ENCODE peak calls at places on chromosomes 16 and 17, in seven cellular contexts. Y is mesenchymal stem cell, K is trophoblast cell, P is mesendoderm, A is IMR-90, I is H1, T is neuronal stem cell. H is an unnamed sample. For H3K79me1, the result is how much of the 10 kb centered on the place peaks cover.

GRCh38 chr17:47990962-47991731 is 20.2 kb downstream of the CDK5RAP3 start:
- DNase-seq in Y (peak), P (peak), T (peak), I (peak), A (peak), K (no peak), H (peak)

GRCh38 chr16:12901204-12901596 is 198 bp upstream of the SHISA9 start:
- DNase-seq in I (peak), A (no peak), K (no peak), Y (no peak), T (peak), P (peak), H (peak)

GRCh38 chr16:25014500-25015147 is 545 bp downstream of the ARHGAP17 start:
- DNase-seq in A (peak), I (peak), Y (peak), T (peak), P (peak), K (peak), H (peak)

GRCh38 chr17:82285141-82285540 is 11.6 kb upstream of the CSNK1D start:
- DNase-seq in I (no peak), T (no peak), K (no peak), A (no peak), Y (no peak), P (no peak), H (no peak)

GRCh38 chr17:4506892-4507291 is 8.2 kb downstream of the SPNS2 start:
- DNase-seq in P (no peak), T (no peak), I (no peak), K (no peak), A (no peak), Y (no peak), H (no peak)

GRCh38 chr17:35294756-35295155 is 51.9 kb downstream of the SLFN5 start:
- DNase-seq in T (no peak), I (no peak), A (no peak), Y (no peak), K (no peak), P (no peak), H (no peak)

GRCh38 chr16:86069736-86070298 is 170.9 kb downstream of the IRF8 start:
- DNase-seq in I (no peak), K (no peak), T (no peak), P (no peak), A (no peak), Y (no peak), H (no peak)

GRCh38 chr17:41147531-41148204 is 2.0 kb downstream of the KRTAP4-5 start:
- DNase-seq in Y (no peak), A (no peak), T (no peak), P (no peak), K (no peak), I (no peak), H (no peak)

GRCh38 chr17:51059781-51060180 is 60.9 kb downstream of the SPAG9 start:
- DNase-seq in I (no peak), P (no peak), Y (peak), T (no peak), K (peak), A (peak), H (no peak)

GRCh38 chr16:17572145-17572544 is 101.4 kb upstream of the XYLT1 start:
- DNase-seq in T (no peak), P (peak), Y (no peak), A (no peak), K (peak), I (no peak), H (no peak)

GRCh38 chr17:72151565-72152391 is 31.0 kb downstream of the SOX9 start:
- DNase-seq in T (peak), K (no peak), A (peak), I (peak), P (peak), Y (peak), H (peak)

GRCh38 chr17:8110907-8111306 is 7.4 kb downstream of the ALOXE3 start:
- DNase-seq in A (no peak), K (no peak), I (no peak), P (no peak), Y (no peak), T (no peak), H (no peak)

GRCh38 chr17:62626719-62627218 is 701 bp upstream of the MRC2 start:
- DNase-seq in Y (peak), A (peak), K (peak), P (peak), I (no peak), T (peak), H (peak)

GRCh38 chr17:43829738-43830137 is 3.2 kb downstream of the MPP3 start:
- DNase-seq in T (no peak), A (no peak), Y (no peak), P (no peak), K (no peak), I (no peak), H (no peak)

GRCh38 chr16:71293921-71294320 is 4.7 kb upstream of the CMTR2 start:
- DNase-seq in Y (no peak), A (no peak), P (no peak), T (no peak), I (no peak), K (peak), H (no peak)

GRCh38 chr16:2857451-2858244 is at the start of gene PRSS22:
- DNase-seq in Y (peak), T (no peak), I (peak), K (peak), P (peak), A (peak), H (peak)

GRCh38 chr16:12050361-12050760 is 73.8 kb downstream of the SNX29 start:
- DNase-seq in I (no peak), A (no peak), P (no peak), Y (no peak), K (no peak), T (no peak), H (no peak)

GRCh38 chr16:11639925-11640899 is 28.0 kb upstream of the SNN start:
- DNase-seq in Y (peak), K (peak), I (no peak), P (peak), A (peak), T (no peak), H (peak)

GRCh38 chr16:57680842-57681241 is 12.7 kb downstream of the ADGRG3 start:
- DNase-seq in K (peak), T (no peak), I (no peak), A (no peak), P (no peak), Y (no peak), H (no peak)
- H3K79me1 ChIP-seq in K (under half), T (under half), I (under half), A (under half), P (under half), Y (under half), H (under half)

DNA sequence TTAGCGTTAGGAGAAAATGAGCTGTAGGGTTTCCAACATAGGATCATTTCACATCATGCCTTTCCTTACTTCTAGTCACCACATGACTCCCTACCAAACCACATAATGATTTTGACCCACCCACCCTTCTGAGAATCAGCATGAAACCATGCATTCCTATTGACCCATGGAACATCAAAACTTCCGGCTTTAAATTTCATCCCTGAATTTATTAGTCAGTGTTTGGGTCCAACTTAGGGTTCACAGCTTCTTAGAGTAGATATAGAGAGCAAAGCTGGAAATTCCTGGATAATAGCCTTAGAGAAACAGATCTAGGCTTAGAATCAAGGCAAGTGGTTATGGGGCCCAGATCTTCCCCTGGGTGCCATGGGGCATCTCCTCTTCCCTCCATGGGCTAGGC is 162.6 kb downstream of the TOX3 start:
- DNase-seq in A (no peak), Y (no peak), T (no peak), P (no peak), K (no peak), I (no peak), H (no peak)
- H3K79me1 ChIP-seq in A (under half), Y (under half), T (under half), P (under half), K (under half), I (under half), H (under half)

GRCh38 chr16:31486036-31486435 is 3.1 kb downstream of the SLC5A2 start:
- DNase-seq in A (no peak), Y (no peak), P (no peak), K (no peak), I (no peak), T (no peak), H (no peak)

GRCh38 chr16:31487720-31488629 is 5.1 kb downstream of the SLC5A2 start:
- DNase-seq in P (peak), I (peak), Y (peak), K (peak), A (peak), T (no peak), H (peak)

GRCh38 chr16:31485571-31485970 is 2.6 kb downstream of the SLC5A2 start:
- DNase-seq in Y (no peak), P (no peak), T (no peak), I (no peak), A (no peak), K (no peak), H (no peak)

GRCh38 chr16:31488630-31489564 is 6.0 kb downstream of the SLC5A2 start:
- DNase-seq in Y (no peak), P (no peak), T (no peak), I (no peak), K (peak), A (no peak), H (peak)

DNA sequence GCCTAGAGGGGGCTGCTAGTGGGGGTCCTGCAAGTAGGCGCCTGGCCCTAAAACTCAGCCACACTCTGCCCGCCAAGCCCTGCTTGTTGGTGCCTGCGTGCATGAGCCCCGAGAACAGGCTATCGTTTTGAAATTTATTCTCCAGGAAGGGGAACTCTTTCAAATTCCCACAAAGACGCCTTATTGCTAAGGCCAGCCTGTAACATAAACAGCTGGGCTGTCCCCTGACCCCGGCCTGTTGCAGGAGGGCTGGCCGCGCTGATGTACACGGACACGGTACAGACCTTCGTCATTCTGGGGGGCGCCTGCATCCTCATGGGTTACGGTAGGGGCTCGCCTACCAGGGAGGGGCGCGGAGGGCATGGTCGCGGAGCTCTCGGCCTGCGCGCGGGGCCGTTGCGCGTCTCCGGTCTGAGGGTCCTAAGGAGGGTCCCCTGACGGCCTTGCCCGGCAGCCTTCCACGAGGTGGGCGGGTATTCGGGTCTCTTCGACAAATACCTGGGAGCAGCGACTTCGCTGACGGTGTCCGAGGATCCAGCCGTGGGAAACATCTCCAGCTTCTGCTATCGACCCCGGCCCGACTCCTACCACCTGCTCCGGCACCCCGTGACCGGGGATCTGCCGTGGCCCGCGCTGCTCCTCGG is 4.3 kb downstream of the SLC5A2 start:
- DNase-seq in Y (peak), K (no peak), A (no peak), P (no peak), I (no peak), T (no peak), H (no peak)
- H3K79me1 ChIP-seq in Y (under half), K (under half), A (under half), P (under half), I (under half), T (under half), H (under half)

DNA sequence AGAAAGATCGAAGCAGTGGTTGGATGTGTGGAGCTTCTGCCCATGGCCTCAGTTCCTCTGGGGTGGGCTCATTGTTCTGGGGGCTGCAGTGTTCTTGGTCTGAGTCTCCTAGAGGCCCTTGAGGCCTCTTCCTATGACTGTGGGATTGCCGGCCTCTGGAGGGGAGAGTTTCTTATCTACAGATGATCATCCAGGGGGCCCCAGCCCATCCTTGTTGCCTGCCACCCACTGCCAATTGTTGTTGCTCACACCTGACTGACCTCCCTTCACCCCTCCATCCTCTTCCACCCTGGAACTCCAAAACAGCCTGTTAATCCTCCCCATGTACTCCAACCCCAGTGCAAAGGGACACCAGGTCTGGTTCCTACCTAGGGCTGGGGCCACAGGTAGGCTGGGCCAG is 5.9 kb downstream of the B3GNT9 start:
- DNase-seq in I (no peak), P (no peak), K (no peak), Y (no peak), T (no peak), A (no peak), H (no peak)
- H3K79me1 ChIP-seq in I (under half), P (under half), K (under half), Y (under half), T (under half), A (under half), H (under half)

GRCh38 chr17:21275579-21276339 is 8.8 kb upstream of the MAP2K3 start:
- DNase-seq in K (peak), A (peak), I (peak), Y (peak), T (peak), P (peak), H (peak)

GRCh38 chr17:21272250-21272649 is 12.3 kb upstream of the MAP2K3 start:
- DNase-seq in A (no peak), K (no peak), T (no peak), Y (no peak), P (no peak), I (no peak), H (no peak)

GRCh38 chr17:21271767-21272166 is 12.7 kb upstream of the MAP2K3 start:
- DNase-seq in A (no peak), T (no peak), K (no peak), Y (no peak), P (no peak), I (no peak), H (no peak)

GRCh38 chr17:21275047-21275578 is 9.4 kb upstream of the MAP2K3 start:
- DNase-seq in I (no peak), T (no peak), K (no peak), Y (no peak), P (no peak), A (no peak), H (no peak)

DNA sequence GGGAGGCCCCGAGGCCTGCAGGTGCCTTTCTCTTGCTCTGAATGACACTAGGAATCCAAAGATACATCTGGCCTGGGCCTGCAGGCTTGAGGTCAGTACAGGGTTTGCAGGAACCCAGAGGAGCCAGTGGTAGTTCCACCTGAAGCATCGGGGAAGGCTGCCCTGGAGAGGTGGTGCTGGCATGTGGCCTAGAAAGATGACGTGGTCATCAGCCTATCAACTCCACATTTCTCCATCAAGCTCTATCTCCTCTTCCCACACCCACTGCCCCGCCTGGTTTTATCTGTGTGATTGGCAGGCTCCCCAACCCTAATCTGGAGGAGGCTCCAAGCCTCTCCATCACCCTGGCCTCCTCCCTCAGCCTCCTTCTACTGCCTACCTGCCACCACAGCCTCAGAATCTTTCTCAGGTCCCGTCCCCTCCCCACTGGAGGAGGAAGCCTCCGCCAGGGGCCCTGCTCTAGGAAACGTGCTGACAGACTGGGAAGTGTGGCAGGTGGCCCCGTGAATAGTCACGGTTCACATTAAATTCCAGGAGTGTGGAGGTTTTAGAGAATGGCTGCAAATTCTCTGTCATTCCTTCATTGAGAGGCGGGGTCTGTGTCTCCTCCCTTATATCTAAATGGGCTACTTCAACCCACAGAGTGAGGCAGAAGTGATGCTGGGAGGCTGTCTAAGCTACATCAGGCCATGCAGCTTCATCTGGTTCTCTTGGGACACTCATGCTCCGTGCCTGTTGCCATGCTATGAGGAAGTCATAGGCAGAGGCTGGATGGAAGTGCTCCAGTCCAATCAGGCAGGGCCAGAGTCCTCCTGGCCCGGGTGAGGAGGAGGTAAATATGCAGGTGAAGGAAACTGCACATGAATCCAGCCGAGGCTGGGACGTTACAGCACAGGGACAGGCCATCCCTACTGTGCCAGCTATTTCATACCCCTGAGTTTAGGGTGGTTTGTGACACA is 11.4 kb upstream of the MAP2K3 start:
- DNase-seq in I (no peak), P (no peak), T (no peak), K (no peak), Y (no peak), A (no peak), H (no peak)
- H3K79me1 ChIP-seq in I (under half), P (under half), T (under half), K (under half), Y (under half), A (under half), H (under half)

GRCh38 chr17:9332164-9332527 is 243.5 kb downstream of the STX8 start:
- DNase-seq in T (no peak), K (no peak), A (no peak), I (no peak), Y (no peak), P (no peak), H (no peak)

GRCh38 chr17:9330903-9331272 is 244.7 kb downstream of the STX8 start:
- DNase-seq in T (no peak), I (no peak), K (no peak), A (no peak), Y (no peak), P (no peak), H (no peak)

GRCh38 chr17:9329251-9329921 is 246.2 kb downstream of the STX8 start:
- DNase-seq in T (no peak), Y (no peak), P (no peak), K (no peak), I (peak), A (no peak), H (no peak)

GRCh38 chr17:9330140-9330902 is 245.3 kb downstream of the STX8 start:
- DNase-seq in P (peak), T (peak), I (peak), K (no peak), Y (no peak), A (no peak), H (peak)

DNA sequence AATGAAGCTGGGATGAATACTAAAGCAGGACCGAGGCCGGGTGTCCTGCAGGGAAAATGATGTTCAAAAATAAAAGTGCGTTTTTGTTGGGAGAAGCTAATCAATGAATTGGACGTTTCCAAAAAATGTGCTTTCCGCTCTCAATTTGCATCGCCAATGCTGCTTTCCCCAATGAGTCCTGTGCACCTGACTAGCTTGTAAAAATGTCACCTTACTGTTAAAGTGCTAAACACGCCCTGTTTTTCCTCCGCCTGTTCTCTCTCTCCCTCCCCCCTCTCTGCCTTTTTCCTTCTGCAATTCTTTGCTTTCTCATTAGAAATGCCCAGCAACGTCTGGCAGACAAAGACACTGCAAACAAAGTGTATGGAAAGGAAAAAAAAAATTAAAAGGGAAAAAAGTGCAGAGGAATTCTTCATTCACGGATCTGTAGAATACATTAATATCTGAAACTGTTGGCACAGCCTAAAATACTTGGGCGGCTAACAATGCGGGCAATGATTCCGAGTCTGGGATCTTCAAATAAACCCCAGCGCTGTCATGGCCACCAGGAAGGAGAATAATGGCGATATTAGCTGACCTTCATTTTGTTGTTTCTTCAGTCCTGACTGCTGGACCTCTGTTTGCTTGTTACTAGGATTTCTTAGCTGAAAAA is 244.0 kb downstream of the STX8 start:
- DNase-seq in A (no peak), K (no peak), Y (no peak), P (no peak), I (no peak), T (no peak), H (no peak)
- H3K79me1 ChIP-seq in A (under half), K (under half), Y (under half), P (under half), I (under half), T (under half), H (under half)

GRCh38 chr17:46794318-46794717 is 24.2 kb downstream of the WNT3 start:
- DNase-seq in K (no peak), A (no peak), T (no peak), Y (no peak), I (no peak), P (no peak), H (no peak)

GRCh38 chr17:46791531-46791930 is 27.0 kb downstream of the WNT3 start:
- DNase-seq in P (no peak), T (no peak), I (no peak), A (no peak), K (peak), Y (no peak), H (no peak)

GRCh38 chr17:46793541-46793940 is 25.0 kb downstream of the WNT3 start:
- DNase-seq in I (no peak), A (no peak), T (no peak), K (peak), Y (no peak), P (no peak), H (no peak)

GRCh38 chr17:46790216-46790615 is 28.3 kb downstream of the WNT3 start:
- DNase-seq in T (no peak), Y (no peak), I (no peak), P (no peak), K (no peak), A (no peak), H (no peak)

GRCh38 chr17:46792071-46792470 is 26.4 kb downstream of the WNT3 start:
- DNase-seq in Y (no peak), T (no peak), P (no peak), A (no peak), I (no peak), K (no peak), H (no peak)
- H3K79me1 ChIP-seq in Y (under half), T (under half), P (under half), A (under half), I (under half), K (under half), H (under half)

H was measured in H9.